ENCODE peak calls at places on chromosome 19, in six cellular contexts. O is K562, U is SK-N-SH, R is H1, Q is GM12878, Y is HepG2. X is an unnamed sample.

GRCh38 chr19:29404015-29404414 is 121.8 kb upstream of the VSTM2B start:
- DNase-seq in U (no peak), O (no peak), Y (no peak), Q (no peak), R (no peak), X (no peak)

GRCh38 chr19:311813-312261 is 20.6 kb upstream of the PLPP2 start:
- DNase-seq in U (no peak), Y (no peak), O (no peak), R (no peak), Q (no peak), X (no peak)

GRCh38 chr19:18046066-18046718 is 38.2 kb downstream of the ARRDC2 start:
- DNase-seq in R (no peak), Y (peak), U (no peak), O (no peak), Q (no peak), X (no peak)

GRCh38 chr19:58469241-58470013 is 2.5 kb downstream of the ZNF324 start:
- DNase-seq in R (no peak), Y (no peak), U (peak), Q (no peak), O (no peak), X (no peak)

GRCh38 chr19:49361438-49362047 is 673 bp downstream of the TEAD2 start:
- DNase-seq in Q (no peak), R (no peak), U (peak), Y (peak), O (peak), X (no peak)

GRCh38 chr19:36136975-36137686 is 2.7 kb upstream of the CAPNS1 start:
- DNase-seq in R (no peak), U (no peak), Q (no peak), O (no peak), Y (no peak), X (no peak)

GRCh38 chr19:18377026-18377425 is 8.9 kb upstream of the GDF15 start:
- DNase-seq in Y (no peak), U (no peak), Q (no peak), O (no peak), R (no peak), X (no peak)

GRCh38 chr19:14561249-14561648 is 10.6 kb downstream of the NDUFB7 start:
- DNase-seq in Q (no peak), U (peak), R (no peak), Y (no peak), O (no peak), X (no peak)

GRCh38 chr19:34512254-34512796 is 30.8 kb downstream of the WTIP start:
- DNase-seq in O (no peak), Q (no peak), U (peak), R (no peak), Y (no peak), X (no peak)

GRCh38 chr19:28864577-28865042 is 348.3 kb downstream of the UQCRFS1 start:
- DNase-seq in Q (no peak), U (no peak), O (no peak), R (no peak), Y (no peak), X (no peak)

GRCh38 chr19:45471116-45471865 is 3.5 kb downstream of the FOSB start:
- DNase-seq in Y (no peak), U (no peak), R (no peak), O (no peak), Q (no peak), X (no peak)

GRCh38 chr19:3123088-3123721 is 12.6 kb upstream of the GNA15 start:
- DNase-seq in O (no peak), Y (no peak), R (no peak), Q (no peak), U (no peak), X (no peak)

GRCh38 chr19:18496980-18497256 is 25.0 kb downstream of the ELL start:
- DNase-seq in O (no peak), R (no peak), Q (no peak), Y (no peak), U (no peak), X (no peak)

GRCh38 chr19:12774588-12775555 is at the start of gene HOOK2:
- DNase-seq in O (peak), R (peak), U (no peak), Y (no peak), Q (no peak), X (no peak)

GRCh38 chr19:21463449-21464105 is 41.8 kb upstream of the ZNF429 start:
- DNase-seq in U (peak), R (peak), O (peak), Q (no peak), Y (no peak), X (no peak)

GRCh38 chr19:49475995-49476880 is 2.2 kb downstream of the FLT3LG start:
- DNase-seq in Q (no peak), Y (no peak), U (peak), O (peak), R (peak), X (peak)

GRCh38 chr19:35856546-35857149 is at the start of gene KIRREL2:
- DNase-seq in Y (no peak), Q (no peak), O (peak), U (peak), R (peak), X (no peak)

GRCh38 chr19:29702161-29702957 is 12.7 kb downstream of the C19orf12 start:
- DNase-seq in Q (no peak), R (no peak), U (no peak), Y (no peak), O (no peak), X (no peak)

GRCh38 chr19:45716314-45717130 is 14.2 kb downstream of the FBXO46 start:
- DNase-seq in Y (no peak), U (peak), R (no peak), O (peak), Q (no peak), X (no peak)

GRCh38 chr19:48295458-48295857 is 25.6 kb downstream of the ZNF114 start:
- DNase-seq in Y (peak), Q (no peak), U (no peak), O (no peak), R (no peak), X (no peak)

GRCh38 chr19:47187797-47188196 is 43.2 kb downstream of the BBC3 start:
- DNase-seq in R (no peak), U (no peak), O (no peak), Y (no peak), Q (no peak), X (no peak)

GRCh38 chr19:47312366-47313006 is 2.8 kb downstream of the C5AR1 start:
- DNase-seq in Y (no peak), Q (no peak), O (no peak), U (no peak), R (no peak), X (no peak)

GRCh38 chr19:17841810-17842662 is 5.7 kb downstream of the JAK3 start:
- DNase-seq in Q (no peak), Y (no peak), U (peak), R (peak), O (peak), X (no peak)

GRCh38 chr19:45215391-45216191 is 29.6 kb downstream of the EXOC3L2 start:
- DNase-seq in Y (no peak), O (peak), Q (no peak), U (peak), R (peak), X (no peak)

GRCh38 chr19:46603195-46603637 is 2.1 kb downstream of the CALM3 start:
- DNase-seq in O (peak), U (peak), Q (no peak), Y (peak), R (no peak), X (no peak)

GRCh38 chr19:52492201-52492960 is 35.1 kb upstream of the ZNF808 start:
- DNase-seq in Q (no peak), Y (no peak), U (peak), R (peak), O (peak), X (no peak)

GRCh38 chr19:14561832-14562351 is 10.0 kb downstream of the NDUFB7 start:
- DNase-seq in Y (no peak), R (no peak), U (peak), Q (no peak), O (no peak), X (no peak)

GRCh38 chr19:5492281-5492812 is 37.1 kb downstream of the ZNRF4 start:
- DNase-seq in R (no peak), Y (no peak), Q (no peak), U (no peak), O (no peak), X (no peak)

GRCh38 chr19:49119411-49120324 is at the start of gene PPFIA3:
- DNase-seq in O (peak), Y (no peak), Q (no peak), R (peak), U (peak), X (no peak)

GRCh38 chr19:46482645-46483044 is 11.3 kb upstream of the PNMA8A start:
- DNase-seq in Y (no peak), O (no peak), R (no peak), Q (no peak), U (no peak), X (no peak)

GRCh38 chr19:31232220-31232619 is 117.0 kb downstream of the TSHZ3 start:
- DNase-seq in Y (no peak), U (no peak), O (no peak), R (no peak), Q (no peak), X (no peak)

GRCh38 chr19:3683405-3683865 is 16.8 kb downstream of the PIP5K1C start:
- DNase-seq in Q (no peak), U (no peak), Y (no peak), O (peak), R (no peak), X (no peak)

GRCh38 chr19:50293263-50294004 is 35.7 kb downstream of the KCNC3 start:
- DNase-seq in U (no peak), O (no peak), Y (no peak), Q (no peak), R (no peak), X (no peak)

GRCh38 chr19:15300533-15301194 is 31.7 kb downstream of the BRD4 start:
- DNase-seq in O (no peak), Y (no peak), R (no peak), U (no peak), Q (no peak), X (no peak)

GRCh38 chr19:6066661-6067646 is 43.3 kb downstream of the RFX2 start:
- DNase-seq in U (peak), Y (peak), R (peak), Q (no peak), O (peak), X (peak)

DNA sequence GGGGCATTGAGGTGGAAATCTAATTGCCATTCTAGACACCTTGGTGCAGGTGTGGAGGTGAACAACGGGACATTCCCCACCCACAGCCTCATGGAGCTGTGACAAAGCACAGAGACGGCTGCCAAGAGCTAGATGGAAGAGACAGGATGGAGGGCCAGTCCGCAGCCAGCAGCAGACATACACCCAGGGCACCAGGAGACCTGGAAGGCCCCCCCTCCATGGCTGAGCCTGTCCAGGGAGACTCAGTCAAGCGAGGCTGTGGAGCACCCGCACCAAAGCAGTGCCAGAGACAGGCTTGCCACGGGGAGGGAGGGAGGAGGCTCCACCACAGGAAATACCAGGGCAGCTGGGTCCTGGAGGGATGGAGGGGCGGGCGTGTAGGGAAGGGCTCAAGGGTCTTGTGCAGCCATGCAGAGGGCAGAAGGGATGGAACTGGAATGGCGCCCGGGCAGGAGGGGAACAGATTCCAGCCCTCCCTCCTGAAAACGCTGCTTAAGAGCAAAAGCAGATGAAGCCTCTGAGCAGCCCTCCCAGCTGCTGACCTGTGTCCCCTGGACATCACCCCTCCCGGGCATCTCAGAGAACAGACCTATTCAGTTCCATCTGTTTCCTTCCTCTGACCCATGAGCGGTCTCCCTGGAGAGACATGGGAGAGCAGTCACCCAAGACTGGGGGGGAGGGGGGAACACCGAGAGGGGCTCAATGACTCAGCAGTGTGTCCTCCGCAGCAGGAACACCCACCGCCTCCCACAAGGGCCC is 14.4 kb downstream of the EPS15L1 start:
- DNase-seq in R (peak), U (peak), Q (no peak), Y (peak), O (peak), X (no peak)
- TF ChIP-seq GABPA in R (no peak), U (no peak), Q (no peak), Y (no peak), O (no peak), X (no peak)

GRCh38 chr19:39032164-39032918 is at the start of gene FBXO27:
- DNase-seq in R (peak), O (peak), U (peak), Q (no peak), Y (no peak), X (no peak)
- H3K27ac ChIP-seq in R (no peak), O (peak), U (peak), Q (no peak), Y (peak), X (no peak)

GRCh38 chr19:7619671-7620441 is 9.5 kb downstream of the XAB2 start:
- DNase-seq in O (no peak), Q (no peak), R (no peak), Y (no peak), U (no peak), X (no peak)
- TF ChIP-seq GABPA in O (no peak), Q (no peak), R (no peak), Y (no peak), U (no peak), X (no peak)

GRCh38 chr19:10756371-10756770 is 38.5 kb downstream of the DNM2 start:
- DNase-seq in U (no peak), R (no peak), Q (no peak), Y (no peak), O (no peak), X (no peak)
- H3K27ac ChIP-seq in U (no peak), R (no peak), Q (no peak), Y (no peak), O (no peak), X (no peak)